ENCODE peak calls at places on chromosomes 3 and 15, in four cellular contexts. R is SK-N-SH, X is K562, T is HepG2. N is an unnamed sample.

GRCh38 chr3:58496206-58496605 is 4.3 kb downstream of the KCTD6 start:
- DNase-seq in X (no peak), T (no peak), R (no peak), N (no peak)

GRCh38 chr3:101414121-101414520 is 93.7 kb upstream of the IMPG2 start:
- DNase-seq in R (no peak), T (no peak), X (no peak), N (no peak)

GRCh38 chr15:45573961-45574629 is 13.1 kb upstream of the BLOC1S6 start:
- DNase-seq in X (peak; percentile 35), R (peak; percentile 28), T (peak; percentile 61), N (peak; percentile 53)

GRCh38 chr3:56904526-56905245 is 102.9 kb upstream of the ARHGEF3 start:
- DNase-seq in X (no peak), R (peak; percentile 53), T (no peak), N (no peak)

GRCh38 chr15:62845239-62846126 is 197.1 kb upstream of the TPM1 start:
- DNase-seq in X (no peak), R (no peak), T (peak; percentile 41), N (no peak)

GRCh38 chr15:70267879-70268278 is 170.2 kb upstream of the TLE3 start:
- DNase-seq in R (no peak), X (no peak), T (no peak), N (no peak)

GRCh38 chr15:51184637-51185036 is 89.9 kb upstream of the TNFAIP8L3 start:
- DNase-seq in R (no peak), T (no peak), X (no peak), N (no peak)

GRCh38 chr15:47552978-47553608 is 164.2 kb upstream of the SEMA6D start:
- DNase-seq in X (no peak), R (no peak), T (no peak), N (no peak)

GRCh38 chr3:160992712-160993111 is 112.4 kb downstream of the B3GALNT1 start:
- DNase-seq in X (no peak), T (no peak), R (no peak), N (no peak)

GRCh38 chr15:41836072-41836471 is 2.6 kb upstream of the PLA2G4B start:
- DNase-seq in T (no peak), R (no peak), X (no peak), N (no peak)

GRCh38 chr15:70034141-70034540 is 63.6 kb downstream of the TLE3 start:
- DNase-seq in R (no peak), X (no peak), T (no peak), N (no peak)

GRCh38 chr3:71389911-71390573 is 193.5 kb downstream of the FOXP1 start:
- DNase-seq in R (no peak), X (no peak), T (peak; percentile 39), N (no peak)

GRCh38 chr3:22996926-22997600 is 206.1 kb upstream of the UBE2E2 start:
- DNase-seq in X (no peak), T (no peak), R (no peak), N (no peak)

GRCh38 chr3:186640473-186640818 is 247 bp downstream of the FETUB start:
- DNase-seq in T (no peak), R (no peak), X (no peak), N (no peak)

GRCh38 chr3:147941984-147942383 is 532.8 kb downstream of the ZIC1 start:
- DNase-seq in X (no peak), R (no peak), T (no peak), N (no peak)

GRCh38 chr3:21860657-21861056 is 109.6 kb upstream of the ZNF385D start:
- DNase-seq in R (peak; percentile 10), X (no peak), T (no peak), N (no peak)

GRCh38 chr15:42392309-42393024 is 33.2 kb downstream of the CAPN3 start:
- DNase-seq in X (no peak), R (no peak), T (peak; percentile 98), N (no peak)

GRCh38 chr3:10460951-10461563 is 44.3 kb downstream of the ATP2B2 start:
- DNase-seq in X (no peak), T (no peak), R (no peak), N (no peak)

GRCh38 chr3:53161820-53162671 is 1.0 kb downstream of the PRKCD start:
- DNase-seq in X (peak; percentile 52), R (peak; percentile 84), T (no peak), N (no peak)

GRCh38 chr3:148221303-148221702 is 476.4 kb upstream of the AGTR1 start:
- DNase-seq in R (no peak), T (no peak), X (no peak), N (no peak)

GRCh38 chr3:128623762-128624176 is 26.8 kb downstream of the RPN1 start:
- DNase-seq in R (no peak), T (no peak), X (no peak), N (no peak)

GRCh38 chr3:132004571-132004970 is 30.2 kb downstream of the CPNE4 start:
- DNase-seq in R (no peak), T (no peak), X (no peak), N (no peak)

GRCh38 chr15:41558400-41559238 is at the start of gene TYRO3:
- DNase-seq in T (no peak), R (peak; percentile 93), X (peak; percentile 88), N (no peak)

GRCh38 chr3:81041331-81041730 is 720.1 kb downstream of the GBE1 start:
- DNase-seq in R (no peak), X (no peak), T (no peak), N (no peak)

GRCh38 chr15:58440181-58440910 is 8.6 kb downstream of the LIPC start:
- DNase-seq in R (no peak), T (peak; percentile 71), X (no peak), N (peak; percentile 59)

GRCh38 chr3:12679468-12679867 is 15.6 kb upstream of the RAF1 start:
- DNase-seq in T (peak; percentile 38), X (no peak), R (peak; percentile 70), N (no peak)

GRCh38 chr15:75062706-75063105 is 39.3 kb downstream of the PPCDC start:
- DNase-seq in X (no peak), R (no peak), T (no peak), N (no peak)

GRCh38 chr3:29440321-29441019 is 159.6 kb downstream of the RBMS3 start:
- DNase-seq in R (no peak), T (no peak), X (no peak), N (no peak)

GRCh38 chr3:159619341-159619885 is 369.2 kb upstream of the IL12A start:
- DNase-seq in X (no peak), T (no peak), R (no peak), N (no peak)

GRCh38 chr15:32936283-32936918 is 218.6 kb downstream of the GREM1 start:
- DNase-seq in T (peak; percentile 16), X (peak; percentile 13), R (no peak), N (peak; percentile 33)

GRCh38 chr3:16013563-16013962 is 160.9 kb upstream of the GALNT15 start:
- DNase-seq in R (no peak), T (no peak), X (no peak), N (no peak)

GRCh38 chr15:88730751-88731150 is 72.5 kb upstream of the ACAN start:
- DNase-seq in R (no peak), T (no peak), X (no peak), N (no peak)

GRCh38 chr3:38136272-38136806 is 588 bp downstream of the ACAA1 start:
- DNase-seq in R (peak; percentile 59), X (peak; percentile 46), T (no peak), N (no peak)

GRCh38 chr3:126983653-126984390 is 907 bp downstream of the PLXNA1 start:
- DNase-seq in X (peak; percentile 49), T (no peak), R (peak; percentile 78), N (no peak)

GRCh38 chr3:129984124-129984523 is 9.6 kb downstream of the TRH start:
- DNase-seq in X (no peak), T (no peak), R (no peak), N (no peak)

GRCh38 chr15:42707068-42707467 is 29.9 kb downstream of the CDAN1 start:
- DNase-seq in T (no peak), R (no peak), X (no peak), N (no peak)

GRCh38 chr3:182879031-182879611 is 85.8 kb downstream of the ATP11B start:
- DNase-seq in R (no peak), X (no peak), T (no peak), N (no peak)
- H2AFZ ChIP-seq in R (no peak overlapping the region), X (no peak overlapping the region), T (no peak overlapping the region), N (no peak overlapping the region)

GRCh38 chr3:51544011-51544775 is 5.7 kb downstream of the RAD54L2 start:
- DNase-seq in R (no peak), T (no peak), X (no peak), N (no peak)
- TF ChIP-seq ELF1 in R (no peak), T (no peak), X (no peak), N (no peak)

GRCh38 chr15:79635149-79635771 is 203.1 kb downstream of the MINAR1 start:
- DNase-seq in X (no peak), R (no peak), T (peak; percentile 57), N (no peak)

GRCh38 chr15:79632457-79632856 is 200.3 kb downstream of the MINAR1 start:
- DNase-seq in X (no peak), R (no peak), T (no peak), N (no peak)

DNA sequence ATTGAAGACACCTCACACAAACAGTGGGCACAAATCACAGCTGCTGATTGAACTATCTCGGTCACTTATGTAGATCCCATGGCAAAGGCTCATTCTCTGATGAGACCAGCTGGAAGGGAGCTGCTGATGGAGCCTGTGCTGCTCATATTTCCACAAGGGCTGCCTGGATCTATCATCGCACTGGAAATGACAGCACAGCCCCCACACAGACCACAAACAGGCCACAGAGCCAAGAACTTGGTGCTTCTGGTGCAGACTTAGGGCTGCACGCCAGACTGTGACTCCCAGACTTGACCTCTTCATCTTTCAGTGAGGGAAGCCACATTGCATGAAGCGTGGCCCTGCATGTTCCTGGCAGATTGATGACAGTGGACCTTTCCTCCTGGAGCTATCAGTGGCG is 197.6 kb downstream of the MINAR1 start:
- DNase-seq in X (no peak), T (no peak), R (no peak), N (no peak)
- H3K4me2 ChIP-seq in X (no peak overlapping the region), T (no peak overlapping the region), R (no peak overlapping the region), N (no peak overlapping the region)

GRCh38 chr3:152516195-152516594 is 247.5 kb downstream of the MBNL1 start:
- DNase-seq in R (no peak), T (no peak), X (no peak), N (no peak)

GRCh38 chr3:152517517-152517916 is 248.8 kb downstream of the MBNL1 start:
- DNase-seq in X (no peak), T (no peak), R (no peak), N (no peak)

GRCh38 chr3:152508705-152509104 is 240.0 kb downstream of the MBNL1 start:
- DNase-seq in T (peak; percentile 7), X (peak; percentile 29), R (no peak), N (peak; percentile 33)

GRCh38 chr3:152513301-152513960 is 244.7 kb downstream of the MBNL1 start:
- DNase-seq in T (no peak), R (no peak), X (no peak), N (no peak)

DNA sequence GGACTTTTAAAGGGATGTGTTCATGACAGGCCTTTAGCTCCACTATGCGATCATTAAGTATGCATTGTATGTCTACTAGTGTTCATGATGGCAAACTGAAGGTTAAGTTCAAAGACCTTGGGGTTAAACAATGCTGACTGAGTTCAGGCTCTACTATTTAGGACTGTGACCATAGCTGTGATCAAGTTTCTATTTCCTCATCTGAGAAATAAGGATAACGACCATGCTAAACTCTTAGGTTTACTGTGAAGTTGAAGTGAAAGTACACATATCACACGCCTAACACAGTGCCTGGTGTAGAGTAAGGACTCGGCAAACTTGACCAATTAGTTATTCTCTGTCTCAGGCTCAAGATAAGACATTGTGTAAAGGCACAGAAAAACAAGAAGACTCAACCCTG is 243.2 kb downstream of the MBNL1 start:
- DNase-seq in T (no peak), R (no peak), X (no peak), N (no peak)
- H2AFZ ChIP-seq in T (no peak overlapping the region), R (no peak overlapping the region), X (peak overlapping the region; percentile 44), N (no peak overlapping the region)

N was measured in HCT116.